ENCODE peak calls at places on chromosomes 6 and 20, in four cellular contexts. K is MCF 10A; Z is hippocampal formation; B is CD4-positive, CD25-positive, alpha-beta regulatory T cell. Y is an unnamed sample.

GRCh38 chr6:79640146-79641111 is 9.3 kb downstream of the SH3BGRL2 start:
- DNase-seq in B (no peak), K (no peak), Z (no peak), Y (no peak)

GRCh38 chr6:42453649-42454427 is 2.1 kb upstream of the TRERF1 start:
- DNase-seq in B (no peak), Z (no peak), K (peak), Y (peak)

GRCh38 chr6:39520411-39520810 is 197.9 kb upstream of the KCNK16 start:
- DNase-seq in Z (no peak), K (no peak), B (no peak), Y (no peak)

GRCh38 chr6:71537717-71538116 is 249.1 kb downstream of the OGFRL1 start:
- DNase-seq in B (no peak), K (peak), Z (no peak), Y (no peak)

GRCh38 chr6:56794421-56794820 is 151.7 kb upstream of the DST start:
- DNase-seq in B (no peak), Z (no peak), K (no peak), Y (peak)

GRCh38 chr20:34947336-34947735 is 8.3 kb downstream of the GSS start:
- DNase-seq in K (no peak), Z (no peak), B (no peak), Y (no peak)

GRCh38 chr6:110777636-110778035 is 37.6 kb downstream of the CDK19 start:
- DNase-seq in K (no peak), B (no peak), Z (no peak), Y (no peak)

GRCh38 chr20:6079011-6079410 is 25.2 kb upstream of the LRRN4 start:
- DNase-seq in K (no peak), B (no peak), Z (no peak), Y (no peak)

GRCh38 chr6:24401458-24401857 is 1.3 kb upstream of the MRS2 start:
- DNase-seq in B (no peak), Z (no peak), K (no peak), Y (peak)

GRCh38 chr20:3431109-3431508 is 23.6 kb upstream of the DNAAF9 start:
- DNase-seq in Z (no peak), K (no peak), B (no peak), Y (no peak)

Y was measured in mesendoderm.